ENCODE peak calls at places on chromosome 22, in seven cellular contexts. T is neuronal stem cell; M is GM12878; I is CD4-positive, CD25-positive, alpha-beta regulatory T cell; F is Peyer's patch; S is psoas muscle; D is PC-3. R is an unnamed sample. For H3K4me1, the result is how much of the 10 kb centered on the place peaks cover.

GRCh38 chr22:28544431-28544868 is 135.2 kb downstream of the TTC28 start:
- DNase-seq in T (no peak), I (no peak), S (no peak), M (no peak), D (peak), F (no peak), R (no peak)

GRCh38 chr22:39348909-39349505 is 784 bp upstream of the SYNGR1 start:
- DNase-seq in F (peak), M (no peak), D (no peak), S (no peak), I (no peak), T (no peak), R (peak)

GRCh38 chr22:49964493-49965290 is 4.1 kb downstream of the PIM3 start:
- DNase-seq in F (no peak), D (no peak), S (peak), T (no peak), M (no peak), I (no peak), R (no peak)

GRCh38 chr22:24434472-24435322 is 7.3 kb downstream of the ADORA2A start:
- DNase-seq in S (no peak), F (peak), T (no peak), D (no peak), M (peak), I (peak), R (peak)

GRCh38 chr22:21972293-21972779 is 10.3 kb downstream of the TOP3B start:
- DNase-seq in I (peak), S (peak), T (no peak), D (peak), F (peak), M (no peak), R (peak)

GRCh38 chr22:20093437-20093836 is 13.4 kb downstream of the DGCR8 start:
- DNase-seq in T (no peak), D (no peak), S (peak), F (no peak), M (no peak), I (no peak), R (no peak)

GRCh38 chr22:50184004-50184461 is 1.7 kb upstream of the TRABD start:
- DNase-seq in M (no peak), I (no peak), S (peak), T (no peak), F (no peak), D (peak), R (no peak)

GRCh38 chr22:19818264-19819208 is 36.1 kb downstream of the GNB1L start:
- DNase-seq in M (no peak), S (no peak), D (no peak), I (no peak), F (no peak), T (no peak), R (no peak)

GRCh38 chr22:26777402-26777801 is 120.0 kb downstream of the MIAT start:
- DNase-seq in D (peak), M (no peak), T (no peak), F (no peak), I (no peak), S (no peak), R (no peak)

DNA sequence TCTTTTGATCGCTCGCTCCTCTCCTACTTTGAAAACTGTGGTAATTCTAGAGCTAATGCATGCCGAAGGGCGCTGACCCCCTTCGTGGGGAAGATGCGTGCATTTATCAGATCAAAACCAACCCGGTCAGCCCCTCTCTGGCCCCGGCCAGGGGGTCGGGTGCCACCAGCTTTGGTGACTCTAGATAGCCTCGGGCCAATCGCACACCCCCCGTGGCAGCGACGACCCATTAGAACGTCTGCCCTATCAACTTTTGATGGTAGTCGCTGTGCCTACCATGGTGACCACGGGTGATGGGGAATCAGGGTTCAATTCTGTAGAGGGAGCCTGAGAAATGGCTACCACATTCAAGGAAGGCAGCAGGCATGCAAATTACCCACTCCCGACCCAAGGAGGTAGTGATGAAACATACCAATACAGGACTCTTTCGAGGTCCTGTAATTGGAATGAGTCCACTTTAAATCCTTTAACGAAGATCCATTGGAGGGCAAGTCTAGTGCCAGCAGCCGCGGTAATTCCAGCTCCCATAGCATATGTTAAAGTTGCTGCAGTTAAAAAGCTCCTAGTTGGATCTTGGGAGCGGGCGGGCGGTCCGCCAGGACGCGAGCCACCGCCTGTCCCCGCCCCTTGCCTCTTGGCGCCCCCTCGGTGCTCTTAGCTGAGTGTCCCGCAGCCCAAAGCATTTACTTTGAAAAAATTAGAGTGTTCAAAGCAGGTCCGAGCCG is 3898.2 kb upstream of the OR11H1 start:
- DNase-seq in T (no peak), D (no peak), F (no peak), S (no peak), I (no peak), M (no peak), R (no peak)
- H3K4me1 ChIP-seq in T (under half), D (under half), F (under half), S (under half), I (under half), M (under half), R (under half)

GRCh38 chr22:32579533-32580220 is 105.1 kb downstream of the FBXO7 start:
- DNase-seq in F (no peak), M (no peak), S (no peak), I (no peak), D (no peak), T (no peak), R (no peak)
- H3K4me3 ChIP-seq in F (no peak), M (no peak), S (no peak), I (no peak), D (no peak), T (no peak), R (no peak)

GRCh38 chr22:30382340-30382739 is 4.9 kb downstream of the RNF215 start:
- DNase-seq in D (no peak), M (no peak), S (no peak), I (no peak), T (no peak), F (no peak), R (no peak)

GRCh38 chr22:30385913-30386312 is 1.3 kb downstream of the RNF215 start:
- DNase-seq in S (no peak), T (no peak), D (no peak), M (no peak), I (no peak), F (no peak), R (no peak)

GRCh38 chr22:30383061-30383460 is 4.2 kb downstream of the RNF215 start:
- DNase-seq in F (no peak), I (no peak), M (no peak), D (no peak), S (no peak), T (no peak), R (no peak)

GRCh38 chr22:30380011-30380410 is 7.2 kb downstream of the RNF215 start:
- DNase-seq in F (no peak), D (no peak), M (no peak), I (no peak), S (no peak), T (no peak), R (no peak)

DNA sequence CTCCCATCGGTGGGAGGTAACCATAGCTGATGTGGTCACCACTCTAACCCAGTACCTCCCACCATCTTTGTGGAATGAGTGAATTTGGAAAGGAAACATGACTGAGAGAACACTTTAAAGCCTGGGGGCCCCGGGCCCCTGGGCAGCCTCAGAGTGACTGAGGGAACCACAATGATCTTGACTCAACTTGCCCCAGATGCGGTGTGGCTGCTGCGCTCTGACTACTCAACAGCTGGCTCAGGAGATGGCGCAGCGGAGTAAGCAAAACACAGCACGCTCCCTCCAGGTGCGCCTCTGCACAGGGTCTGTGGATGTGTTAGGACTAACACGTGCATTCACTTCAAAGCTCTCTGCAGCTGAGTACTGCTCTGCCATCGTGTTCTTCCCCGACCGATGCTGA is 6.0 kb downstream of the RNF215 start:
- DNase-seq in T (no peak), F (no peak), D (no peak), M (no peak), I (no peak), S (no peak), R (no peak)
- H3K4me1 ChIP-seq in T (under half), F (under half), D (under half), M (under half), I (under half), S (under half), R (under half)

DNA sequence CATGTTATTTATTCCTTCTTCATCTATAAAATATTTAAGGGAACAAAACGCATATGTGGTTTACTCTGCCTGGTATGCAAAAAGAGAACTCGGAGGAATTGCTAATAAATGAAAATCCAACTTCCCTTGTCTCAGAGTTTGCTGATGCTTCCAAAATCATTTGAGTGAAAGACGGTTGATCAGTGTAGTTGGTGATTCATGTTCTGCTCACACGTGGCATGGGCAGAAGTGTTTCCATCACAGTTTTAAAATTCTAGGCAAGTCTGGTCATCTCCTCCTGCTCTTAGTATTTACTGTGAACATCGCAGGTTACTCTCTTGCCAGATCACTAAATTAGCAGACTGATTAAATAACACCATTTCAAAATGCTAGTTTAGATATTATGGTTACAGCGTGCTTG is 11.9 kb upstream of the PARVB start:
- DNase-seq in T (no peak), D (no peak), S (no peak), M (no peak), F (no peak), I (no peak), R (no peak)
- H3K4me3 ChIP-seq in T (no peak), D (no peak), S (no peak), M (no peak), F (no peak), I (no peak), R (no peak)

GRCh38 chr22:41840216-41840615 is 7.3 kb downstream of the SREBF2 start:
- DNase-seq in M (no peak), D (no peak), T (no peak), S (no peak), I (no peak), F (no peak), R (no peak)

GRCh38 chr22:41841085-41841712 is 8.3 kb downstream of the SREBF2 start:
- DNase-seq in I (no peak), T (no peak), F (no peak), D (peak), M (no peak), S (no peak), R (no peak)

GRCh38 chr22:41836551-41836950 is 3.6 kb downstream of the SREBF2 start:
- DNase-seq in S (no peak), D (no peak), I (no peak), M (no peak), T (no peak), F (no peak), R (no peak)

GRCh38 chr22:41842996-41843970 is 10.4 kb downstream of the SREBF2 start:
- DNase-seq in D (peak), I (no peak), F (no peak), S (no peak), T (no peak), M (no peak), R (no peak)

GRCh38 chr22:41838842-41839618 is 6.1 kb downstream of the SREBF2 start:
- DNase-seq in D (no peak), S (no peak), M (no peak), F (no peak), I (no peak), T (no peak), R (no peak)
- H3K4me1 ChIP-seq in D (under half), S (under half), M (under half), F (under half), I (under half), T (under half), R (half or more)

GRCh38 chr22:44683237-44683636 is 18.8 kb upstream of the PRR5 start:
- DNase-seq in I (no peak), T (no peak), F (no peak), S (no peak), D (no peak), M (peak), R (no peak)

GRCh38 chr22:44682556-44683168 is 19.3 kb upstream of the PRR5 start:
- DNase-seq in F (no peak), I (no peak), S (no peak), D (no peak), T (no peak), M (no peak), R (no peak)

GRCh38 chr22:44683881-44684280 is 18.1 kb upstream of the PRR5 start:
- DNase-seq in T (no peak), I (no peak), F (no peak), M (no peak), D (no peak), S (no peak), R (no peak)

GRCh38 chr22:44685384-44686056 is 16.5 kb upstream of the PRR5 start:
- DNase-seq in M (peak), D (peak), I (peak), F (peak), T (no peak), S (peak), R (peak)

DNA sequence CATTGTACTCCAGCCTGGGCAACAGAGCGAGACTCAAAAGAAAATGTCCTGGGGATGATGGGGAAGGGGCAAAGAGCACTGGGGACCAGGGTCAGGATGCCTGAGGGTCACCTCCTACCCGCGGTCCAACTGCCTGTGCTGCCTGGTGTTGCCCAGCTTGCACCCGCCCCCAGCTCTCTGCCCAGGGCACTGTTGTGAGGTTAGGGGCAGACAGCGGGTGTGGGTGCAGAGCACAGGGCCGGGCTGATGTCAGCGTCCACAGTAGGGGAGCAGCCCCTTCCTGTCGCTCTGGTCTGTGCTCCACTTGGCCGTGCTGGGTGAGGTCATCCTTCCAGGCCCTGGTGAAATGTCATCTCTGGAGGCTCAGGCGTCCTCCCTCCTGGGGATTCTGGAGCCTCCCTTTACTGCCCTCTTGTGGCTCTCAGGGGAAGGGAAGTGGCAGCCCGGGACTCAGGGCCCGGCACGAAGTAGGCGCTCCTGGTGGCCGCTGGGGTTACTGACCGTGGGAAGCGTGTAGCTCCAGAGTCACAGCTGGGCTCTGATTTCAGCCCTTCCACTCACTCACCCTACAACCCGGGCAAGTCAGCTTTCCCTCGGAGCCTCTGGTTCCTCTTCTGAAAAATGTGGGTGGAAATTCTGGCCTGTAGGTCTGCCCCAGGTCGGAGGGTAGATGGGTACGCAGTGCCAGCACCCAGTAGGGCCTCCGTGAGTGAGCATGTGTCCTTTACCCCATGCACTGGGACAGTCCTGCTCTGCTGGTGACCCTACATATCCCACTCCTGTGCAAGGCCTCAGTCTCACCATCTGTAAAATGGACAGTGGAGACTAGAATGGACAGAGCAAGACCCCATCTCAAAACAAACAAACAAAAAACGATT is 17.3 kb upstream of the PRR5 start:
- DNase-seq in D (peak), T (peak), F (peak), M (peak), I (peak), S (peak), R (peak)
- H3K4me3 ChIP-seq in D (no peak), T (no peak), F (no peak), M (no peak), I (peak), S (no peak), R (no peak)

GRCh38 chr22:44707178-44707577 is 5.2 kb downstream of the PRR5 start:
- DNase-seq in S (no peak), F (no peak), T (no peak), M (no peak), I (no peak), D (no peak), R (no peak)

GRCh38 chr22:44703269-44703870 is 1.4 kb downstream of the PRR5 start:
- DNase-seq in M (no peak), F (no peak), D (no peak), T (no peak), I (no peak), S (no peak), R (no peak)

GRCh38 chr22:44704159-44705021 is 2.4 kb downstream of the PRR5 start:
- DNase-seq in T (no peak), D (no peak), S (no peak), M (no peak), F (no peak), I (no peak), R (no peak)

GRCh38 chr22:44706488-44706887 is 4.5 kb downstream of the PRR5 start:
- DNase-seq in F (no peak), D (no peak), S (no peak), M (no peak), T (no peak), I (no peak), R (no peak)

DNA sequence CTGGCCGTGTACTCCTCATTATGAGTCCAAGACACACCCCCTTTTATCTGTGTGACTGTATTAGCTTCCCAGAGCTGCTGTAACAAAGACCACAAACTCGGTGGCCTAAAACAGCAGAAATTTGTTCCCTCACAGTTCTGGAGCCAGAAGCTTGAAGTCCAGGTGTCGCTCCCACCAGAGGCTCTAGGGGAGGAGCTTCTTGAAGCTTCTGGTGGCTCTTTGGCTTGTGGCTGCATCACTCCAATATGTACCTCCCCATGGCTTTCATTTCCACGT is 3.0 kb downstream of the PRR5 start:
- DNase-seq in M (no peak), D (no peak), I (no peak), T (no peak), S (no peak), F (no peak), R (no peak)
- H3K4me1 ChIP-seq in M (under half), D (under half), I (under half), T (under half), S (under half), F (under half), R (under half)

DNA sequence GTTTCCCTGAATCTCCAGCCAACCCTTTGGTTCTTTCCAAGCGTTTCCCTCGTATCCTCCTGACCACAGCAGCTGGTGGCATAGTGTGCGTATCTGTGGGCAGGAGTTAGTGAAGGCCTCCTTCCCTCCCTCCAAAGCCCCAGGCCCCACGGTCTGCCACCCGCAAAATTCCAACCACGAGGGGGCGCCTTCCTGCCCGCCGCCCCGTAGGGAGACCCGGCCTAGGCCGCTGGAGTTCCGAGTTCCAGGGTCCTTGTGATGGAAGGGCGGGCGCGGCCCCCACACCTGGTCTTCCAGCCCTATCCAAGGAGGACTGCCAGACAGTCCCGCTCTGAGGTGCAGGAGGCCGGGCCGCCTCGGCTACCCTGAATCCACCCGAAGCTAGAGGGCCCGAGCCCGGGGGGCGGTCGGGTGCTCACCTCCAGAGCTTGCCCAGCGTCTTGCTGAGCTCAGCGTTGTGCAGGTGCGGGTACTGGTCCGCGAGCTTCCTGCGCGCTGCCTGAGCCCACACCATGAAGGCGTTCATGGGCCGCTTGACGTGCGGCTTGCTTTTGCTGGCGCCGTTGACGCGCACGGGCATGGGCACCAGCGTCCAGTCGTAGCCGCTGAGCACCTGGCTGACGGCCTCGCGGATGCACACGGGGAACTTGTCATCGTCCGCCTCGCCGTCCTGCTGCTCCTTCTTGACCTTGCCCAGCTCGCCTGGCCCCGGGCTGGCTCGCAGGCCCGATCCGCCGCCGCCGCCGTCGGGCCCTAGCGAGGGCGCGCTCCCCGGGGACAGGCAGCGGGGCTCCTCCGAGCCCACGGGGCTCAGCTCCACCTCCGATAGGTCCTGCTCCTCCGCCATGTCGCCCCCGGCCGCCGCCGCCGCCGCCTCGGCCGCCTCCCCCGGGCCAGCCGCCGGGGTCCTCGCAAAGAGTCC is 1.2 kb downstream of the SOX10 start:
- DNase-seq in M (no peak), I (no peak), S (no peak), T (no peak), F (no peak), D (no peak), R (no peak)
- H3K4me3 ChIP-seq in M (no peak), I (no peak), S (no peak), T (peak), F (no peak), D (no peak), R (no peak)